ENCODE peak calls at places on chromosomes 12 and 14, in six cellular contexts. Y is cardiac muscle cell; I is IMR-90; T is CD4-positive, CD25-positive, alpha-beta regulatory T cell; J is uterus; Q is WERI-Rb-1. D is an unnamed sample.

GRCh38 chr12:2049604-2050540 is 2.9 kb upstream of the CACNA1C start:
- DNase-seq in Y (no peak), I (peak; percentile 22), T (no peak), J (no peak), Q (no peak), D (no peak)

GRCh38 chr12:12716151-12716844 is 870 bp upstream of the CDKN1B start:
- DNase-seq in Y (no peak), I (peak; percentile 31), T (peak; percentile 51), J (peak; percentile 60), Q (no peak), D (no peak)

GRCh38 chr12:21642707-21643389 is 14.8 kb downstream of the LDHB start:
- DNase-seq in Y (no peak), I (peak; percentile 31), T (no peak), J (no peak), Q (peak; percentile 45), D (no peak)

GRCh38 chr12:52010692-52011601 is 4.2 kb downstream of the TAMALIN start:
- DNase-seq in Y (no peak), I (no peak), T (no peak), J (peak; percentile 33), Q (no peak), D (no peak)

GRCh38 chr12:45268672-45269406 is 52.9 kb downstream of the ANO6 start:
- DNase-seq in Y (peak; percentile 89), I (peak; percentile 82), T (no peak), J (peak; percentile 80), Q (peak; percentile 45), D (no peak)

GRCh38 chr14:102982852-102983470 is 60.5 kb downstream of the AMN start:
- DNase-seq in Y (no peak), I (no peak), T (no peak), J (no peak), Q (no peak), D (no peak)

GRCh38 chr12:94721173-94721572 is 70.8 kb upstream of the TMCC3 start:
- DNase-seq in Y (no peak), I (no peak), T (no peak), J (no peak), Q (no peak), D (no peak)

GRCh38 chr14:89444044-89444443 is 27.0 kb upstream of the FOXN3 start:
- DNase-seq in Y (no peak), I (no peak), T (no peak), J (no peak), Q (no peak), D (no peak)

GRCh38 chr14:73242274-73242960 is 5.1 kb downstream of the PAPLN start:
- DNase-seq in Y (no peak), I (no peak), T (no peak), J (no peak), Q (no peak), D (no peak)

GRCh38 chr14:24427537-24428508 is 1.6 kb downstream of the CBLN3 start:
- DNase-seq in Y (no peak), I (no peak), T (no peak), J (peak; percentile 21), Q (no peak), D (no peak)

GRCh38 chr14:24426150-24426911 is 3.1 kb downstream of the CBLN3 start:
- DNase-seq in Y (no peak), I (no peak), T (no peak), J (no peak), Q (no peak), D (no peak)

GRCh38 chr14:24422694-24423531 is 6.6 kb downstream of the CBLN3 start:
- DNase-seq in Y (no peak), I (no peak), T (no peak), J (no peak), Q (no peak), D (no peak)

GRCh38 chr14:24426912-24427536 is 2.4 kb downstream of the CBLN3 start:
- DNase-seq in Y (no peak), I (no peak), T (no peak), J (peak; percentile 12), Q (peak; percentile 66), D (no peak)

GRCh38 chr14:24425704-24426103 is 3.8 kb downstream of the CBLN3 start:
- DNase-seq in Y (peak; percentile 21), I (peak; percentile 83), T (no peak), J (peak; percentile 22), Q (no peak), D (no peak)
- H3K27ac ChIP-seq in Y (no peak overlapping the region), I (no peak overlapping the region), T (no peak overlapping the region), J (peak overlapping the region; percentile 17), Q (no peak overlapping the region), D (no peak overlapping the region)

GRCh38 chr14:27026097-27026496 is 428.3 kb upstream of the NOVA1 start:
- DNase-seq in Y (no peak), I (no peak), T (no peak), J (no peak), Q (no peak), D (no peak)
- H3K27ac ChIP-seq in Y (no peak overlapping the region), I (no peak overlapping the region), T (no peak overlapping the region), J (no peak overlapping the region), Q (no peak overlapping the region), D (no peak overlapping the region)

GRCh38 chr12:32548691-32549412 is 130.2 kb upstream of the DNM1L start:
- DNase-seq in Y (no peak), I (peak; percentile 79), T (no peak), J (peak; percentile 20), Q (no peak), D (no peak)
- H3K27ac ChIP-seq in Y (peak overlapping the region; percentile 53), I (no peak overlapping the region), T (no peak overlapping the region), J (peak overlapping the region; percentile 51), Q (no peak overlapping the region), D (peak overlapping the region; percentile 72)

DNA sequence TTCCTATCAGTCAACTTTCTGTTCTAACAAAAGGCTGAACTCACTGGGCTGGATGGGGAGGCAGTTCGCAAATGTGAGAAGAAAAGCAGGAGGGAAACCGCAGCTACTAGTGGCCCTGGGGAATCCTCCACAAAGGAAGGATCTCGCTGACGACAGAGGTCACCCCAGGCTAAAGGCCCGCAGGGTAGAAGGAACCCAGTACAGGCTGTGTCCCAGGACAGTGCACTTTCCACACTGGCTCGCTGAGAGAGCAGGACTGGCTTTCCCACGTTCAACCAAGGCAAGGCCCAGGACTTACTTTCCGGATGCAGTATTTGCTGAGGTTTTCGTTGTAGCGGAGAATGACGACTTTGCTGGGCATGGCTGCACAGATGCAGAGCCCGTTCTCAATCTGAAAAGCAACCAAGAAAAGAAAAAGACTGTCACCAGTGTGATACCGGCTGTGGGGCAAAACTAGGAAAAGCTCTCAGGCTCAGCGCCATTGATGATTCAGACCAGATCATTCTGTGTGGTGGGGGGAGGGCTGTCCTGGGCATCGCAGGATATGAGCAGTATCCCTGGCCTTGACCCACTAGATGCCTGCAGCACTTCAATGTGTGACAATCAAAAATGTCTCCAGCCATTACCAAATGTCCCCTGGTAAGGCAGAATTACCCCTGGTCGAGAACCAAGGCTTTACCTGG is 36.3 kb downstream of the PRKAB1 start:
- DNase-seq in Y (no peak), I (peak; percentile 50), T (no peak), J (no peak), Q (no peak), D (no peak)
- H3K27ac ChIP-seq in Y (no peak overlapping the region), I (no peak overlapping the region), T (no peak overlapping the region), J (no peak overlapping the region), Q (peak overlapping the region; percentile 37), D (peak overlapping the region; percentile 59)

GRCh38 chr14:90760591-90761316 is 55.5 kb downstream of the TTC7B start:
- DNase-seq in Y (peak; percentile 42), I (peak; percentile 33), T (no peak), J (no peak), Q (peak; percentile 36), D (no peak)
- H3K27ac ChIP-seq in Y (no peak overlapping the region), I (no peak overlapping the region), T (no peak overlapping the region), J (no peak overlapping the region), Q (no peak overlapping the region), D (no peak overlapping the region)

GRCh38 chr14:91281346-91281745 is 36.8 kb upstream of the GPR68 start:
- DNase-seq in Y (no peak), I (peak; percentile 15), T (no peak), J (no peak), Q (no peak), D (no peak)

GRCh38 chr14:91277546-91278382 is 33.3 kb upstream of the GPR68 start:
- DNase-seq in Y (no peak), I (no peak), T (no peak), J (no peak), Q (no peak), D (no peak)

GRCh38 chr14:91280129-91280528 is 35.6 kb upstream of the GPR68 start:
- DNase-seq in Y (no peak), I (no peak), T (no peak), J (no peak), Q (no peak), D (no peak)

GRCh38 chr14:91278383-91278715 is 33.8 kb upstream of the GPR68 start:
- DNase-seq in Y (no peak), I (no peak), T (no peak), J (no peak), Q (no peak), D (no peak)

GRCh38 chr14:91279354-91279753 is 34.9 kb upstream of the GPR68 start:
- DNase-seq in Y (no peak), I (no peak), T (no peak), J (no peak), Q (no peak), D (no peak)
- H3K27ac ChIP-seq in Y (no peak overlapping the region), I (no peak overlapping the region), T (peak overlapping the region; percentile 9), J (no peak overlapping the region), Q (no peak overlapping the region), D (no peak overlapping the region)

GRCh38 chr14:63205281-63205575 is 985 bp downstream of the RHOJ start:
- DNase-seq in Y (no peak), I (no peak), T (no peak), J (no peak), Q (no peak), D (no peak)

GRCh38 chr14:63203618-63204406 is 431 bp upstream of the RHOJ start:
- DNase-seq in Y (peak; percentile 45), I (peak; percentile 99), T (no peak), J (peak; percentile 92), Q (peak; percentile 69), D (peak; percentile 53)

GRCh38 chr14:63204407-63205280 is at the start of gene RHOJ:
- DNase-seq in Y (peak; percentile 34), I (peak; percentile 32), T (no peak), J (peak; percentile 39), Q (no peak), D (no peak)

GRCh38 chr14:63200767-63201166 is 3.5 kb upstream of the RHOJ start:
- DNase-seq in Y (no peak), I (peak; percentile 20), T (no peak), J (no peak), Q (no peak), D (no peak)

GRCh38 chr14:63203015-63203414 is 1.2 kb upstream of the RHOJ start:
- DNase-seq in Y (no peak), I (no peak), T (no peak), J (no peak), Q (no peak), D (no peak)
- H3K27ac ChIP-seq in Y (no peak overlapping the region), I (peak overlapping the region; percentile 5), T (no peak overlapping the region), J (peak overlapping the region; percentile 94), Q (no peak overlapping the region), D (no peak overlapping the region)

GRCh38 chr12:93176610-93177126 is 201.1 kb upstream of the NUDT4 start:
- DNase-seq in Y (no peak), I (no peak), T (no peak), J (no peak), Q (no peak), D (no peak)
- H3K27ac ChIP-seq in Y (peak overlapping the region; percentile 92), I (peak overlapping the region; percentile 94), T (no peak overlapping the region), J (peak overlapping the region; percentile 67), Q (no peak overlapping the region), D (no peak overlapping the region)

D was measured in caudate nucleus.